ENCODE peak calls at places on chromosomes 4 and X, in nine cellular contexts. One of them, this sample, is unnamed.

GRCh38 chrX:148416931-148417330 is 83.5 kb upstream of the AFF2 start:
- DNase-seq in uterus: no peak
- DNase-seq in A549: no peak
- DNase-seq in mesothelial cell of epicardium: no peak
- DNase-seq in GM13976: no peak
- DNase-seq in lower leg skin: no peak
- DNase-seq in heart left ventricle: no peak
- DNase-seq in left ventricle myocardium inferior: no peak
- DNase-seq in adrenal gland: no peak
- DNase-seq in this sample: no peak

GRCh38 chrX:149871940-149872339 is 9.0 kb upstream of the MAGEA8 start:
- DNase-seq in left ventricle myocardium inferior: no peak
- DNase-seq in lower leg skin: no peak
- DNase-seq in GM13976: peak
- DNase-seq in adrenal gland: no peak
- DNase-seq in A549: peak
- DNase-seq in uterus: no peak
- DNase-seq in mesothelial cell of epicardium: no peak
- DNase-seq in heart left ventricle: peak
- DNase-seq in this sample: no peak

GRCh38 chr4:85367815-85368214 is 107.1 kb upstream of the ARHGAP24 start:
- DNase-seq in A549: no peak
- DNase-seq in heart left ventricle: no peak
- DNase-seq in lower leg skin: no peak
- DNase-seq in left ventricle myocardium inferior: no peak
- DNase-seq in mesothelial cell of epicardium: no peak
- DNase-seq in uterus: no peak
- DNase-seq in adrenal gland: no peak
- DNase-seq in GM13976: no peak
- DNase-seq in this sample: no peak

GRCh38 chrX:70176938-70177533 is at the start of gene DGAT2L6:
- DNase-seq in mesothelial cell of epicardium: no peak
- DNase-seq in uterus: no peak
- DNase-seq in A549: no peak
- DNase-seq in lower leg skin: no peak
- DNase-seq in heart left ventricle: no peak
- DNase-seq in adrenal gland: no peak
- DNase-seq in left ventricle myocardium inferior: no peak
- DNase-seq in GM13976: no peak
- DNase-seq in this sample: no peak

GRCh38 chrX:71917621-71918341 is 7.1 kb downstream of the NHSL2 start:
- DNase-seq in GM13976: no peak
- DNase-seq in mesothelial cell of epicardium: no peak
- DNase-seq in adrenal gland: no peak
- DNase-seq in left ventricle myocardium inferior: no peak
- DNase-seq in uterus: peak
- DNase-seq in lower leg skin: no peak
- DNase-seq in A549: peak
- DNase-seq in heart left ventricle: no peak
- DNase-seq in this sample: no peak

GRCh38 chr4:85725727-85726170 is 250.8 kb downstream of the ARHGAP24 start:
- DNase-seq in uterus: no peak
- DNase-seq in adrenal gland: peak
- DNase-seq in A549: no peak
- DNase-seq in heart left ventricle: peak
- DNase-seq in GM13976: peak
- DNase-seq in left ventricle myocardium inferior: peak
- DNase-seq in lower leg skin: no peak
- DNase-seq in mesothelial cell of epicardium: no peak
- DNase-seq in this sample: no peak

GRCh38 chr4:138200236-138200590 is 41.9 kb downstream of the SLC7A11 start:
- DNase-seq in GM13976: no peak
- DNase-seq in mesothelial cell of epicardium: no peak
- DNase-seq in heart left ventricle: no peak
- DNase-seq in A549: no peak
- DNase-seq in adrenal gland: no peak
- DNase-seq in lower leg skin: no peak
- DNase-seq in left ventricle myocardium inferior: no peak
- DNase-seq in uterus: no peak
- DNase-seq in this sample: no peak

GRCh38 chr4:42452823-42453222 is 55.5 kb downstream of the SHISA3 start:
- DNase-seq in GM13976: no peak
- DNase-seq in heart left ventricle: no peak
- DNase-seq in left ventricle myocardium inferior: no peak
- DNase-seq in A549: no peak
- DNase-seq in lower leg skin: no peak
- DNase-seq in uterus: no peak
- DNase-seq in adrenal gland: no peak
- DNase-seq in mesothelial cell of epicardium: no peak
- DNase-seq in this sample: no peak

GRCh38 chr4:41129128-41129754 is 85.1 kb downstream of the APBB2 start:
- DNase-seq in lower leg skin: no peak
- DNase-seq in uterus: no peak
- DNase-seq in adrenal gland: no peak
- DNase-seq in mesothelial cell of epicardium: no peak
- DNase-seq in GM13976: no peak
- DNase-seq in heart left ventricle: no peak
- DNase-seq in left ventricle myocardium inferior: no peak
- DNase-seq in A549: no peak
- DNase-seq in this sample: no peak

GRCh38 chr4:7811536-7812190 is 128.0 kb downstream of the AFAP1 start:
- DNase-seq in adrenal gland: peak
- DNase-seq in left ventricle myocardium inferior: peak
- DNase-seq in mesothelial cell of epicardium: no peak
- DNase-seq in uterus: peak
- DNase-seq in GM13976: no peak
- DNase-seq in lower leg skin: peak
- DNase-seq in heart left ventricle: peak
- DNase-seq in A549: no peak
- DNase-seq in this sample: no peak

GRCh38 chr4:111630705-111631104 is 514.5 kb upstream of the FAM241A start:
- DNase-seq in A549: no peak
- DNase-seq in lower leg skin: no peak
- DNase-seq in heart left ventricle: no peak
- DNase-seq in uterus: no peak
- DNase-seq in GM13976: no peak
- DNase-seq in left ventricle myocardium inferior: no peak
- DNase-seq in adrenal gland: no peak
- DNase-seq in mesothelial cell of epicardium: no peak
- DNase-seq in this sample: no peak

GRCh38 chr4:46124773-46125172 is 919 bp upstream of the GABRG1 start:
- DNase-seq in GM13976: no peak
- DNase-seq in uterus: no peak
- DNase-seq in A549: no peak
- DNase-seq in heart left ventricle: no peak
- DNase-seq in mesothelial cell of epicardium: peak
- DNase-seq in lower leg skin: peak
- DNase-seq in left ventricle myocardium inferior: no peak
- DNase-seq in adrenal gland: peak
- DNase-seq in this sample: no peak

GRCh38 chr4:3660086-3660927 is 105.9 kb upstream of the ADRA2C start:
- DNase-seq in A549: no peak
- DNase-seq in left ventricle myocardium inferior: no peak
- DNase-seq in heart left ventricle: no peak
- DNase-seq in mesothelial cell of epicardium: no peak
- DNase-seq in uterus: no peak
- DNase-seq in adrenal gland: no peak
- DNase-seq in lower leg skin: no peak
- DNase-seq in GM13976: no peak
- DNase-seq in this sample: no peak

GRCh38 chr4:121827851-121828250 is 4.2 kb upstream of the CCNA2 start:
- DNase-seq in uterus: no peak
- DNase-seq in GM13976: no peak
- DNase-seq in mesothelial cell of epicardium: no peak
- DNase-seq in adrenal gland: no peak
- DNase-seq in lower leg skin: no peak
- DNase-seq in A549: peak
- DNase-seq in left ventricle myocardium inferior: no peak
- DNase-seq in heart left ventricle: no peak
- DNase-seq in this sample: no peak

GRCh38 chr4:55925235-55925634 is 23.5 kb upstream of the CEP135 start:
- DNase-seq in adrenal gland: no peak
- DNase-seq in lower leg skin: no peak
- DNase-seq in GM13976: no peak
- DNase-seq in heart left ventricle: no peak
- DNase-seq in A549: no peak
- DNase-seq in mesothelial cell of epicardium: no peak
- DNase-seq in uterus: no peak
- DNase-seq in left ventricle myocardium inferior: no peak
- DNase-seq in this sample: no peak

GRCh38 chrX:136048446-136048845 is 63.2 kb downstream of the SLC9A6 start:
- DNase-seq in left ventricle myocardium inferior: no peak
- DNase-seq in GM13976: no peak
- DNase-seq in A549: no peak
- DNase-seq in uterus: no peak
- DNase-seq in lower leg skin: no peak
- DNase-seq in heart left ventricle: no peak
- DNase-seq in adrenal gland: no peak
- DNase-seq in mesothelial cell of epicardium: no peak
- DNase-seq in this sample: no peak

DNA sequence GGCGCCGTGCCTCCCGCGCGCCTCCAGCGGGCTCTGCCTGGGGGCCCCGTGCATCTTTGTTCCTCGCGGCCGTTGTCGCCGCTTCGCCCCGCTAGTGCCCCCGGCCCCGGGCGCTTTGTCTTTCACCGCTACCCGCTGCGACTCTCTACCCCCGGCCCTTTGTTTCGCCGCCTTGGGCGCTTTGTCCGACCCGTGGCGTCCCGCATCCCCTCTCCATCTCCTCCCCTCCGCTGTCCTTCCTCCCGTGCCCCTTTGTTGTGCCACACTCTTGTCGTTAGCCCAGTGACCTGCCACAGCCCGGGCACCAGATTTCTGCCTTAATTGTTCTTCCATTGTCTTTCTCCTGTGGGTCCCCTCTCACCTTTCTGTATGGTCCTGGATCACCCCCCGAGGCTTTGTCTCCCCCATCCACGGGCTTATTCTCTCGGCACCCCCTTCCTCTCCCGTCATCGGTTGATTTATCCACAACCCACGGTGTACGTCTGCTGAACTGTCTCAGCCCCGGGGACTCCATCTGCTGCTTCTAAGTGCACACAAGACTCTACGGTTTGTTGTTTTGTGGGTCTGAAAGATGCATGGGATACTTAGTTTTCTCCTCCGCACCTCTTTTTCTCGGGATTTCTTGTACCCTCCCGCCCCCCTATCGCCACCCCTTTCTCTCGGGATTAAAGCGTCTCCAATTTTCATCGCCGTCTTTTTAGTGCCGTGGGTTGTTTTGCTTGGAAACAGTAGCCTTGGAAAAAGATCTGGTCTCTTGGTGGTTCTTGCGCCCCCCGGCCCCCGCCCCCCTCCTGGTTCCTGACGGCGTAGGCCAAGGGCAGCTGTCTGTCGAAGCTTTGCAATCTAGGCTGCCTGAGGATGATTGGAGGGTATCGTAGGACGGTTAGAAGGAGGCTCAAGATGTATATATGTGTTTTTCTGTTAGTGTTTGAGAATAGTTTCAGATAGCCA is 787 bp downstream of the RBPJ start:
- DNase-seq in adrenal gland: peak
- DNase-seq in mesothelial cell of epicardium: peak
- DNase-seq in heart left ventricle: no peak
- DNase-seq in left ventricle myocardium inferior: peak
- DNase-seq in GM13976: no peak
- DNase-seq in lower leg skin: peak
- DNase-seq in uterus: peak
- DNase-seq in A549: peak
- DNase-seq in this sample: no peak
- TF ChIP-seq CTCF in adrenal gland: no peak
- TF ChIP-seq CTCF in mesothelial cell of epicardium: no peak
- TF ChIP-seq CTCF in heart left ventricle: no peak
- TF ChIP-seq CTCF in left ventricle myocardium inferior: no peak
- TF ChIP-seq CTCF in GM13976: no peak
- TF ChIP-seq CTCF in lower leg skin: no peak
- TF ChIP-seq CTCF in uterus: no peak
- TF ChIP-seq CTCF in A549: no peak
- TF ChIP-seq CTCF in this sample: no peak

GRCh38 chrX:46635186-46635585 is 61.6 kb downstream of the CHST7 start:
- DNase-seq in lower leg skin: no peak
- DNase-seq in heart left ventricle: no peak
- DNase-seq in left ventricle myocardium inferior: no peak
- DNase-seq in GM13976: no peak
- DNase-seq in uterus: no peak
- DNase-seq in A549: no peak
- DNase-seq in adrenal gland: no peak
- DNase-seq in mesothelial cell of epicardium: no peak
- DNase-seq in this sample: no peak

GRCh38 chrX:46630141-46630540 is 56.6 kb downstream of the CHST7 start:
- DNase-seq in A549: no peak
- DNase-seq in GM13976: no peak
- DNase-seq in adrenal gland: no peak
- DNase-seq in mesothelial cell of epicardium: no peak
- DNase-seq in uterus: no peak
- DNase-seq in lower leg skin: no peak
- DNase-seq in heart left ventricle: no peak
- DNase-seq in left ventricle myocardium inferior: no peak
- DNase-seq in this sample: no peak

GRCh38 chrX:46637937-46638336 is 64.4 kb downstream of the CHST7 start:
- DNase-seq in uterus: no peak
- DNase-seq in adrenal gland: no peak
- DNase-seq in GM13976: no peak
- DNase-seq in A549: no peak
- DNase-seq in mesothelial cell of epicardium: no peak
- DNase-seq in left ventricle myocardium inferior: no peak
- DNase-seq in lower leg skin: no peak
- DNase-seq in heart left ventricle: no peak
- DNase-seq in this sample: no peak

GRCh38 chrX:46636223-46636622 is 62.7 kb downstream of the CHST7 start:
- DNase-seq in heart left ventricle: no peak
- DNase-seq in adrenal gland: no peak
- DNase-seq in GM13976: no peak
- DNase-seq in mesothelial cell of epicardium: no peak
- DNase-seq in A549: no peak
- DNase-seq in lower leg skin: no peak
- DNase-seq in left ventricle myocardium inferior: no peak
- DNase-seq in uterus: no peak
- DNase-seq in this sample: no peak

GRCh38 chrX:46634577-46634976 is 61.0 kb downstream of the CHST7 start:
- DNase-seq in heart left ventricle: no peak
- DNase-seq in uterus: no peak
- DNase-seq in left ventricle myocardium inferior: no peak
- DNase-seq in adrenal gland: no peak
- DNase-seq in mesothelial cell of epicardium: no peak
- DNase-seq in GM13976: no peak
- DNase-seq in A549: no peak
- DNase-seq in lower leg skin: no peak
- DNase-seq in this sample: no peak
- TF ChIP-seq CTCF in heart left ventricle: no peak
- TF ChIP-seq CTCF in uterus: no peak
- TF ChIP-seq CTCF in left ventricle myocardium inferior: no peak
- TF ChIP-seq CTCF in adrenal gland: no peak
- TF ChIP-seq CTCF in mesothelial cell of epicardium: no peak
- TF ChIP-seq CTCF in GM13976: no peak
- TF ChIP-seq CTCF in A549: no peak
- TF ChIP-seq CTCF in lower leg skin: no peak
- TF ChIP-seq CTCF in this sample: no peak

GRCh38 chrX:646796-647195 is 16.2 kb downstream of the SHOX start:
- DNase-seq in adrenal gland: no peak
- DNase-seq in GM13976: no peak
- DNase-seq in heart left ventricle: no peak
- DNase-seq in mesothelial cell of epicardium: no peak
- DNase-seq in uterus: no peak
- DNase-seq in A549: no peak
- DNase-seq in lower leg skin: no peak
- DNase-seq in left ventricle myocardium inferior: no peak
- DNase-seq in this sample: no peak
- TF ChIP-seq CTCF in adrenal gland: no peak
- TF ChIP-seq CTCF in GM13976: no peak
- TF ChIP-seq CTCF in heart left ventricle: no peak
- TF ChIP-seq CTCF in mesothelial cell of epicardium: no peak
- TF ChIP-seq CTCF in uterus: no peak
- TF ChIP-seq CTCF in A549: no peak
- TF ChIP-seq CTCF in lower leg skin: no peak
- TF ChIP-seq CTCF in left ventricle myocardium inferior: no peak
- TF ChIP-seq CTCF in this sample: no peak

GRCh38 chrX:95056901-95057300 is 1382.9 kb downstream of the FAM133A start:
- DNase-seq in lower leg skin: no peak
- DNase-seq in A549: peak
- DNase-seq in mesothelial cell of epicardium: no peak
- DNase-seq in GM13976: no peak
- DNase-seq in heart left ventricle: no peak
- DNase-seq in left ventricle myocardium inferior: no peak
- DNase-seq in adrenal gland: no peak
- DNase-seq in uterus: no peak
- DNase-seq in this sample: no peak
- TF ChIP-seq CTCF in lower leg skin: no peak
- TF ChIP-seq CTCF in A549: no peak
- TF ChIP-seq CTCF in mesothelial cell of epicardium: no peak
- TF ChIP-seq CTCF in GM13976: no peak
- TF ChIP-seq CTCF in heart left ventricle: no peak
- TF ChIP-seq CTCF in left ventricle myocardium inferior: no peak
- TF ChIP-seq CTCF in adrenal gland: no peak
- TF ChIP-seq CTCF in uterus: no peak
- TF ChIP-seq CTCF in this sample: no peak

This sample was measured in omental fat pad.